ENCODE peak calls at places on chromosome 19, in nine cellular contexts. A is thoracic aorta, T is IMR-90, R is tibial nerve, H is mesenchymal stem cell, P is Caco-2, Q is small intestine, F is neuronal stem cell, K is transverse colon. J is an unnamed sample. For H3K9me3 and H3K27me3, the result is how much of the 10 kb centered on the place peaks cover.

GRCh38 chr19:44904426-44904994 is 1.1 kb upstream of the APOE start:
- DNase-seq in A (no peak), T (no peak), K (no peak), P (peak), H (no peak), F (no peak), Q (no peak), R (no peak), J (no peak)

GRCh38 chr19:33047422-33047821 is 17.3 kb downstream of the RHPN2 start:
- DNase-seq in H (no peak), A (no peak), F (no peak), T (no peak), R (no peak), Q (peak), K (peak), P (peak), J (no peak)

GRCh38 chr19:39401549-39402416 is 4.9 kb upstream of the ZFP36 start:
- DNase-seq in F (no peak), Q (peak), A (no peak), K (peak), H (peak), R (no peak), P (peak), T (peak), J (peak)

GRCh38 chr19:4093643-4094175 is 27.0 kb upstream of the ZBTB7A start:
- DNase-seq in R (no peak), K (no peak), A (no peak), Q (no peak), P (no peak), H (no peak), T (no peak), F (no peak), J (no peak)

GRCh38 chr19:42528354-42529247 is at the start of gene CEACAM1:
- DNase-seq in A (no peak), F (no peak), R (no peak), Q (peak), K (peak), H (no peak), T (no peak), P (peak), J (peak)

GRCh38 chr19:33235269-33235995 is 9.8 kb upstream of the SLC7A10 start:
- DNase-seq in H (peak), A (peak), R (peak), K (peak), P (peak), Q (peak), T (peak), F (peak), J (peak)

GRCh38 chr19:3785464-3785937 is 680 bp downstream of the MATK start:
- DNase-seq in T (no peak), A (no peak), P (no peak), Q (no peak), K (no peak), R (no peak), F (no peak), H (no peak), J (no peak)

GRCh38 chr19:51692065-51692915 is 840 bp upstream of the SPACA6 start:
- DNase-seq in K (no peak), A (no peak), Q (no peak), T (no peak), P (no peak), F (no peak), H (no peak), R (no peak), J (peak)

GRCh38 chr19:55340784-55341147 is 1.1 kb downstream of the KMT5C start:
- DNase-seq in P (peak), R (no peak), K (peak), A (no peak), F (no peak), Q (peak), T (no peak), H (peak), J (no peak)

GRCh38 chr19:37809366-37809765 is 30.0 kb upstream of the ZNF573 start:
- DNase-seq in T (no peak), H (no peak), P (no peak), A (no peak), K (no peak), F (no peak), R (no peak), Q (no peak), J (no peak)

GRCh38 chr19:2275588-2276428 is 6.2 kb downstream of the PEAK3 start:
- DNase-seq in T (no peak), Q (peak), H (no peak), P (no peak), R (no peak), A (no peak), F (no peak), K (peak), J (peak)

GRCh38 chr19:5157186-5157585 is 183.4 kb downstream of the PTPRS start:
- DNase-seq in F (no peak), Q (no peak), P (no peak), H (no peak), T (no peak), A (no peak), K (no peak), R (no peak), J (no peak)

GRCh38 chr19:10699650-10700335 is 1.4 kb upstream of the QTRT1 start:
- DNase-seq in H (peak), T (peak), P (peak), R (no peak), K (peak), F (no peak), A (no peak), Q (peak), J (peak)

GRCh38 chr19:50357178-50358100 is 8.0 kb downstream of the NAPSA start:
- DNase-seq in R (peak), A (peak), Q (peak), P (peak), T (peak), F (peak), K (peak), H (peak), J (peak)

GRCh38 chr19:17236831-17237543 is 8.7 kb downstream of the NR2F6 start:
- DNase-seq in K (no peak), P (no peak), Q (peak), H (no peak), F (no peak), R (no peak), T (no peak), A (no peak), J (no peak)

GRCh38 chr19:15293751-15294505 is 38.4 kb downstream of the BRD4 start:
- DNase-seq in H (peak), K (no peak), Q (no peak), T (peak), F (no peak), R (no peak), P (no peak), A (no peak), J (no peak)

GRCh38 chr19:6416658-6417405 is 7.8 kb downstream of the KHSRP start:
- DNase-seq in T (no peak), P (no peak), R (no peak), Q (no peak), H (no peak), A (no peak), K (no peak), F (no peak), J (no peak)

GRCh38 chr19:2774083-2774679 is 8.9 kb downstream of the SGTA start:
- DNase-seq in F (no peak), R (no peak), T (no peak), Q (no peak), H (no peak), P (no peak), A (no peak), K (no peak), J (no peak)

GRCh38 chr19:35436477-35437141 is 11.4 kb upstream of the FFAR2 start:
- DNase-seq in Q (peak), H (peak), A (no peak), R (no peak), K (peak), F (no peak), P (no peak), T (no peak), J (peak)

GRCh38 chr19:54463531-54464043 is at the start of gene LENG9:
- DNase-seq in K (peak), R (peak), H (peak), Q (peak), P (peak), F (peak), A (peak), T (peak), J (peak)

GRCh38 chr19:2719232-2719735 is 1.9 kb downstream of the DIRAS1 start:
- DNase-seq in R (no peak), T (no peak), A (no peak), K (no peak), F (no peak), Q (no peak), H (no peak), P (no peak), J (no peak)

GRCh38 chr19:51783373-51783772 is 11.6 kb upstream of the FPR3 start:
- DNase-seq in H (no peak), K (no peak), A (no peak), Q (no peak), F (no peak), R (no peak), P (peak), T (no peak), J (no peak)

GRCh38 chr19:1266116-1266817 is 2.9 kb upstream of the CIRBP start:
- DNase-seq in R (no peak), F (peak), K (peak), T (peak), P (peak), Q (peak), H (peak), A (no peak), J (peak)

GRCh38 chr19:11361037-11361770 is 6.0 kb downstream of the PLPPR2 start:
- DNase-seq in A (no peak), Q (peak), F (peak), T (no peak), H (no peak), P (peak), K (peak), R (no peak), J (peak)

GRCh38 chr19:2032296-2032941 is 16.9 kb upstream of the BTBD2 start:
- DNase-seq in R (peak), F (no peak), K (peak), T (peak), H (peak), Q (peak), P (no peak), A (peak), J (peak)

GRCh38 chr19:3275583-3276340 is 51.3 kb downstream of the CELF5 start:
- DNase-seq in H (peak), P (peak), A (peak), F (peak), T (peak), Q (peak), R (no peak), K (peak), J (peak)

GRCh38 chr19:9645466-9645865 is 24.4 kb upstream of the ZNF561 start:
- DNase-seq in K (no peak), F (no peak), T (no peak), A (no peak), Q (no peak), P (peak), H (no peak), R (no peak), J (no peak)

GRCh38 chr19:17209126-17210036 is 5.8 kb upstream of the USE1 start:
- DNase-seq in K (peak), T (peak), P (peak), Q (no peak), H (peak), R (no peak), A (no peak), F (peak), J (peak)

GRCh38 chr19:54189020-54189667 is at the start of gene MBOAT7:
- DNase-seq in F (no peak), A (no peak), Q (no peak), R (no peak), K (no peak), H (no peak), P (peak), T (no peak), J (no peak)

GRCh38 chr19:1445185-1445931 is 4.6 kb upstream of the APC2 start:
- DNase-seq in T (peak), A (no peak), P (peak), Q (peak), F (peak), K (peak), R (peak), H (peak), J (peak)

GRCh38 chr19:56423985-56424353 is 19.8 kb downstream of the ZNF583 start:
- DNase-seq in A (no peak), F (no peak), H (no peak), K (no peak), R (no peak), P (no peak), Q (no peak), T (no peak), J (no peak)
- H3K9me3 ChIP-seq in A (half or more), F (half or more), H (half or more), K (half or more), R (under half), P (half or more), Q (under half), T (half or more), J (under half)

GRCh38 chr19:13875824-13876223 is 1.1 kb upstream of the NANOS3 start:
- DNase-seq in P (no peak), F (no peak), A (no peak), T (no peak), H (no peak), Q (no peak), R (no peak), K (no peak), J (no peak)

GRCh38 chr19:13872339-13872694 is 4.6 kb upstream of the NANOS3 start:
- DNase-seq in A (no peak), F (no peak), T (no peak), K (no peak), R (no peak), Q (no peak), P (no peak), H (no peak), J (no peak)

GRCh38 chr19:13876834-13877233 is at the start of gene NANOS3:
- DNase-seq in A (no peak), R (no peak), K (no peak), F (no peak), T (no peak), H (no peak), Q (no peak), P (no peak), J (no peak)

GRCh38 chr19:13872695-13873389 is 4.1 kb upstream of the NANOS3 start:
- DNase-seq in R (no peak), K (no peak), F (peak), P (no peak), Q (no peak), H (no peak), A (no peak), T (no peak), J (no peak)

GRCh38 chr19:13873776-13874515 is 3.0 kb upstream of the NANOS3 start:
- DNase-seq in Q (no peak), A (no peak), K (no peak), H (no peak), T (no peak), R (no peak), F (no peak), P (no peak), J (peak)
- H3K27me3 ChIP-seq in Q (under half), A (under half), K (under half), H (under half), T (under half), R (under half), F (under half), P (under half), J (under half)

GRCh38 chr19:29926801-29927200 is 15.2 kb upstream of the URI1 start:
- DNase-seq in H (no peak), P (no peak), T (no peak), A (no peak), Q (no peak), K (no peak), R (no peak), F (no peak), J (no peak)
- H3K9me3 ChIP-seq in H (under half), P (under half), T (under half), A (under half), Q (under half), K (under half), R (under half), F (under half), J (under half)

GRCh38 chr19:40567040-40567749 is 9.5 kb upstream of the SHKBP1 start:
- DNase-seq in T (no peak), A (no peak), H (no peak), Q (no peak), P (no peak), K (no peak), F (no peak), R (no peak), J (no peak)

GRCh38 chr19:40570313-40571004 is 6.2 kb upstream of the SHKBP1 start:
- DNase-seq in Q (peak), A (peak), F (peak), H (peak), T (peak), R (peak), K (peak), P (peak), J (peak)

GRCh38 chr19:40565910-40566495 is 10.7 kb upstream of the SHKBP1 start:
- DNase-seq in T (no peak), P (no peak), K (no peak), A (no peak), Q (no peak), H (no peak), F (no peak), R (no peak), J (no peak)

GRCh38 chr19:40565355-40565754 is 11.3 kb upstream of the SHKBP1 start:
- DNase-seq in P (no peak), T (no peak), F (no peak), A (no peak), K (no peak), H (no peak), Q (no peak), R (no peak), J (no peak)

GRCh38 chr19:40567750-40568494 is 8.8 kb upstream of the SHKBP1 start:
- DNase-seq in R (no peak), P (no peak), F (no peak), T (no peak), A (no peak), Q (no peak), H (no peak), K (no peak), J (no peak)
- H3K27me3 ChIP-seq in R (under half), P (under half), F (under half), T (under half), A (under half), Q (under half), H (under half), K (half or more), J (under half)

GRCh38 chr19:56705939-56706338 is 34.4 kb upstream of the ZNF835 start:
- DNase-seq in R (no peak), A (no peak), H (no peak), P (no peak), Q (no peak), K (no peak), F (no peak), T (no peak), J (no peak)

GRCh38 chr19:56712609-56713008 is 41.1 kb upstream of the ZNF835 start:
- DNase-seq in H (no peak), R (no peak), Q (no peak), A (no peak), F (peak), K (no peak), T (no peak), P (no peak), J (peak)

GRCh38 chr19:56707821-56708220 is 36.3 kb upstream of the ZNF835 start:
- DNase-seq in K (no peak), Q (no peak), P (no peak), A (no peak), R (no peak), F (no peak), H (no peak), T (no peak), J (no peak)

GRCh38 chr19:56710437-56710836 is 38.9 kb upstream of the ZNF835 start:
- DNase-seq in F (no peak), Q (no peak), T (no peak), R (no peak), A (no peak), H (no peak), P (no peak), K (no peak), J (no peak)
- H3K9me3 ChIP-seq in F (under half), Q (under half), T (under half), R (under half), A (under half), H (under half), P (under half), K (under half), J (under half)

GRCh38 chr19:18610245-18610555 is 2.5 kb upstream of the TMEM59L start:
- DNase-seq in F (no peak), R (no peak), Q (no peak), H (no peak), K (no peak), A (no peak), T (no peak), P (no peak), J (no peak)

GRCh38 chr19:18607222-18608101 is 863 bp upstream of the CRLF1 start:
- DNase-seq in P (no peak), A (no peak), F (no peak), T (no peak), K (no peak), R (no peak), H (no peak), Q (no peak), J (no peak)

GRCh38 chr19:18609717-18610051 is 3.0 kb upstream of the TMEM59L start:
- DNase-seq in Q (no peak), P (no peak), T (no peak), H (no peak), K (no peak), F (no peak), A (no peak), R (no peak), J (no peak)

GRCh38 chr19:18608102-18608804 is 1.7 kb upstream of the CRLF1 start:
- DNase-seq in A (no peak), K (no peak), R (no peak), P (no peak), Q (no peak), T (no peak), F (no peak), H (no peak), J (no peak)

GRCh38 chr19:18608805-18609716 is 2.5 kb upstream of the CRLF1 start:
- DNase-seq in H (no peak), F (no peak), A (no peak), T (no peak), P (no peak), Q (no peak), K (no peak), R (no peak), J (no peak)
- H3K27me3 ChIP-seq in H (half or more), F (half or more), A (half or more), T (half or more), P (under half), Q (half or more), K (half or more), R (half or more), J (under half)

GRCh38 chr19:28422791-28423650 is 789.9 kb downstream of the UQCRFS1 start:
- DNase-seq in T (no peak), Q (no peak), K (no peak), R (no peak), A (no peak), F (no peak), P (no peak), H (no peak), J (no peak)
- H3K9me3 ChIP-seq in T (under half), Q (under half), K (under half), R (under half), A (under half), F (under half), P (under half), H (under half), J (under half)

DNA sequence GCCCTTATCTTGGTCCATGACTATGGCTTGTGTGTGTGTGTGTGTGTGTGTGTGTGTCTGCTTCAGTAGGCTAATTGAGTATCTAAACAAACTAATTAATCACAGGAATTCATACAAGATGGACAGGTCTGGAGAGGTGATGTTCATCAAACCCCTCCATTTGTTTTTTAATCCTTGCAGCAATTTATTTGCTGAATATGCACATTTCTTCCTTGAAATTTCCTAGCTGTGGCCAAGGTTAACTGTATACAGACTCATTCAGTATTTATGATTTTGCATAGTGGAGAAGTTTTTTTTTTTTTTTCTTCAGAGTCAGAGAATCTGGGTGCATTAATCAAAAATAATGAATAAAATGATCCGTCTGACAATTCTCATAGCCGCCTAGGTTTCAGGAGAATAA is 74.7 kb upstream of the TSHZ3 start:
- DNase-seq in H (no peak), A (no peak), P (no peak), F (no peak), T (no peak), R (no peak), Q (no peak), K (no peak), J (no peak)
- H3K27me3 ChIP-seq in H (under half), A (under half), P (under half), F (under half), T (under half), R (under half), Q (under half), K (under half), J (under half)

J was measured in testis.